ENCODE peak calls at places on chromosomes 16 and 17, in six cellular contexts. F is Panc1, E is iPS DF 6.9, K is neuronal stem cell, T is H9, X is pancreas. O is an unnamed sample.

GRCh38 chr16:89330177-89330856 is 112.8 kb downstream of the ZNF778 start:
- DNase-seq in F (no peak), E (no peak), X (peak; percentile 69), T (peak; percentile 67), K (no peak), O (peak; percentile 54)

GRCh38 chr17:55513885-55514590 is 2.8 kb upstream of the SMIM36 start:
- DNase-seq in X (peak; percentile 34), K (peak; percentile 78), E (peak; percentile 63), T (peak; percentile 71), F (peak; percentile 58), O (peak; percentile 84)

GRCh38 chr17:81272616-81273015 is 22.5 kb downstream of the SLC38A10 start:
- DNase-seq in E (no peak), F (no peak), X (peak; percentile 61), K (no peak), T (no peak), O (no peak)

GRCh38 chr17:59848778-59849177 is 44.0 kb downstream of the TUBD1 start:
- DNase-seq in F (no peak), K (no peak), X (peak; percentile 52), T (no peak), E (no peak), O (peak; percentile 70)

GRCh38 chr17:37518816-37519215 is 29.1 kb downstream of the DUSP14 start:
- DNase-seq in X (no peak), T (no peak), K (no peak), E (no peak), F (no peak), O (no peak)

GRCh38 chr16:17278988-17279387 is 191.8 kb downstream of the XYLT1 start:
- DNase-seq in E (no peak), T (no peak), F (no peak), X (peak; percentile 80), K (no peak), O (no peak)

GRCh38 chr17:15914400-15915165 is 30.3 kb upstream of the ADORA2B start:
- DNase-seq in E (no peak), K (no peak), T (no peak), X (no peak), F (no peak), O (no peak)

GRCh38 chr16:81846105-81846504 is 67.0 kb downstream of the PLCG2 start:
- DNase-seq in X (no peak), K (no peak), E (no peak), T (no peak), F (no peak), O (no peak)

GRCh38 chr16:22625948-22626347 is 115.3 kb downstream of the NPIPB5 start:
- DNase-seq in T (no peak), E (no peak), X (no peak), K (no peak), F (no peak), O (no peak)

GRCh38 chr16:2031081-2031577 is 4.4 kb downstream of the NHERF2 start:
- DNase-seq in F (no peak), X (no peak), E (no peak), T (no peak), K (no peak), O (no peak)

GRCh38 chr16:21603920-21604319 is 4.5 kb downstream of the METTL9 start:
- DNase-seq in E (no peak), F (no peak), T (no peak), X (no peak), K (no peak), O (no peak)
- H3K4me1 ChIP-seq in E (peaks cover under 1% of the 10 kb centered on the region), F (peaks cover 12% of the 10 kb centered on the region), T (peaks cover under 1% of the 10 kb centered on the region), X (no peaks in the 10 kb centered on the region), K (peaks cover 9% of the 10 kb centered on the region), O (no peaks in the 10 kb centered on the region)

DNA sequence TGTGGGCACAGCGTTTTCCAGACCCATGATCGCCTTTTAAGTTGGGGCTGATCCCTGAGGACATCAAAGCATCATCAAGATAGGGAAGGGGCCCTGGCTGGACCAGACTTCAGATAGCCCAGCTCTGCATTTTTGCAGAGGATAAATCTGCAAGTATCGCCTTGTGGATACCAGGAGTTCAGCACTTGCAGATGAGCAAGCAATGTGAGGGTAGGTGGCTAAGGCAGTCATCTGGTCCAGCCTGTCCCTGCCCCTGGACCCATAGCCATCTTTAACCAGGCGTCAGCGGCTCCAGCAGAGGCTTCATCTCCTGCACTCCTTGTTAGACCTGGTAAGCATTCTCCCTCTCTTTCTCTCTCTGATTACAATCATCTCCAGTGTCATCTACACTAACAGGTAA is 9.0 kb upstream of the MRPS23 start:
- DNase-seq in E (no peak), K (no peak), X (no peak), F (no peak), T (no peak), O (no peak)
- H3K4me1 ChIP-seq in E (peaks cover 4% of the 10 kb centered on the region), K (peaks cover 2% of the 10 kb centered on the region), X (peaks cover 5% of the 10 kb centered on the region), F (peaks cover 53% of the 10 kb centered on the region), T (peaks cover 2% of the 10 kb centered on the region), O (peaks cover 32% of the 10 kb centered on the region)

GRCh38 chr16:47460301-47460754 is 535 bp downstream of the ITFG1 start:
- DNase-seq in T (no peak), F (no peak), K (no peak), E (no peak), X (no peak), O (no peak)
- H3K4me1 ChIP-seq in T (no peaks in the 10 kb centered on the region), F (peaks cover 6% of the 10 kb centered on the region), K (peaks cover 18% of the 10 kb centered on the region), E (no peaks in the 10 kb centered on the region), X (peaks cover 5% of the 10 kb centered on the region), O (peaks cover 13% of the 10 kb centered on the region)

GRCh38 chr17:10001296-10001904 is 96.3 kb upstream of the RCVRN start:
- DNase-seq in F (no peak), T (no peak), X (no peak), E (no peak), K (no peak), O (no peak)
- H3K4me1 ChIP-seq in F (no peaks in the 10 kb centered on the region), T (no peaks in the 10 kb centered on the region), X (no peaks in the 10 kb centered on the region), E (no peaks in the 10 kb centered on the region), K (no peaks in the 10 kb centered on the region), O (no peaks in the 10 kb centered on the region)

GRCh38 chr16:57473906-57474305 is 11.4 kb downstream of the POLR2C start:
- DNase-seq in F (no peak), X (no peak), K (no peak), T (no peak), E (no peak), O (no peak)

GRCh38 chr16:57477531-57478202 is 8.6 kb downstream of the DOK4 start:
- DNase-seq in F (no peak), E (no peak), T (no peak), X (no peak), K (no peak), O (peak; percentile 29)

GRCh38 chr16:57476546-57477410 is 9.5 kb downstream of the DOK4 start:
- DNase-seq in F (no peak), K (no peak), E (no peak), X (no peak), T (peak; percentile 62), O (no peak)

GRCh38 chr16:57474671-57475661 is 11.3 kb downstream of the DOK4 start:
- DNase-seq in T (peak; percentile 24), K (no peak), F (no peak), X (no peak), E (no peak), O (no peak)

DNA sequence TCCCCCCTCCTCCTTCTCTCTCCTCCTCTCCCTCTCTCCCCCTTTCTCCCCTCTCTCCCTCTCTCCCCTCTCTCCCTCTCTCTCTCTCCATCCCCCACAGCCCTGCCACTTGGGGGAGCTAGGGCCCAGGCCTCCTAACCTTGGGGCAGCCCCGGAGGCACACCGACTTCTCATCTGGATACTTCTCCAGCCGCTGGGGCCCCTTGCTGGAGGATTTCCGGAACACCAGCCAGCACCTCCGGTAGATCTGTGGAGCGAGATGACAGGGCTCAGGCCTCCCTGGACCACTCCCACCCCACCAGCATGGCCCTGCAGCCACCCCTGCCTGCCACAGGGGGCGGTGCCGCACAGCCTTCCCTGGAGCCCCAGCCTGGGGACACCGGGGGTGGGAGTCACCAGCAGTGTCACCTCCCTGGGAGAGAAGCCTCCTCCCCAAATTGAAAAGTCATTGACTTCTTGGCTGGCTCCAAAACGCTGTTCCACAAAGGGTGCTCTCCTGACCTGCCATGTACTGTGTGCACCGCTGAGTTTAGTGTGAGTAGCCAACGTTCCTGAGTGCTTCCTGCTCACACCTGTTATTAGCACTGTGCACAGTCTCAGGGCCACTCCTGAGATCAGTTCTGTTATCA is 10.5 kb downstream of the DOK4 start:
- DNase-seq in K (no peak), X (no peak), T (peak; percentile 96), F (no peak), E (peak; percentile 76), O (peak; percentile 69)
- H3K4me1 ChIP-seq in K (peaks cover 33% of the 10 kb centered on the region), X (peaks cover 15% of the 10 kb centered on the region), T (peaks cover 13% of the 10 kb centered on the region), F (peaks cover 7% of the 10 kb centered on the region), E (peaks cover 19% of the 10 kb centered on the region), O (peaks cover 48% of the 10 kb centered on the region)

GRCh38 chr16:59432934-59433333 is 698.8 kb upstream of the GOT2 start:
- DNase-seq in X (no peak), E (no peak), T (no peak), K (no peak), F (no peak), O (no peak)
- H3K4me1 ChIP-seq in X (no peaks in the 10 kb centered on the region), E (no peaks in the 10 kb centered on the region), T (no peaks in the 10 kb centered on the region), K (no peaks in the 10 kb centered on the region), F (no peaks in the 10 kb centered on the region), O (no peaks in the 10 kb centered on the region)

DNA sequence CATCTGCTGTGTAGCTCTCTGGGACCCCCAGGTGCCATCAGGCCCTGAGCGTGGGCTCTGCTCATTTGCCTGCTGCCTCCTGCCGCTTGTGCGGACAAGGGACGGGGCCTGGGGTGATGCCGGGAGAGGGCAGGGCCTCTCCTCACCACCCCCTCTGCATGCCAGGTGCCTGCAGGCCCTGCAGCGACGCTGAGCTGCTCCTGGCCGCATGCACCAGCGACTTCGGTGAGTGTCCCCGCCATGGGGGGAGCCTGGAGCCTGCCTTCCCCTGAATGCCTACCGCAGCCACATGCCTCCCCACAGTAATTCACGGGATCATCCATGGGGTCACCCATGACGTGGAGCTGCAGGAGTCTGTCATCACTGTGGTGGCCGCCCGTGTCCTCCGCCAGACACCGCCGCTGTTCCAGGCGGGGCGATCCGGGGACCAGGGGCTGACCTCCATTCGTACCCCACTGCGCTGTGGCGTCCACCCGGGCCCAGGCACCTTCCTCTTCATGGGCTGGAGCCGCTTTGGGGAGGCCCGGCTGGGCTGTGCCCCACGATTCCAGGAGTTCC is 1.9 kb downstream of the METRN start:
- DNase-seq in E (no peak), T (no peak), F (no peak), K (no peak), X (no peak), O (no peak)
- H3K4me1 ChIP-seq in E (peaks cover 11% of the 10 kb centered on the region), T (no peaks in the 10 kb centered on the region), F (peaks cover 48% of the 10 kb centered on the region), K (peaks cover 55% of the 10 kb centered on the region), X (peaks cover 21% of the 10 kb centered on the region), O (peaks cover 34% of the 10 kb centered on the region)

O was measured in Caco-2.